ENCODE peak calls at places on chromosomes 2 and 18, in four cellular contexts. One of them, this sample, is unnamed.

GRCh38 chr2:86037141-86037794 is 68.4 kb downstream of the POLR1A start:
- DNase-seq in activated CD4-positive, alpha-beta T cell treated with anti-CD3 and anti-CD28 coated beads, Interleukin-2, amount 10 ng/mL, durations not matched to agents 7 days and 5 days: peak; percentile 31
- DNase-seq in ELR: peak; percentile 60
- DNase-seq in stimulated activated CD8-positive, alpha-beta memory T cell treated with anti-CD3 and anti-CD28 coated beads, Interleukin-2, amount 100 ng/mL, for 1 hour: no peak
- DNase-seq in this sample: no peak

GRCh38 chr2:163717993-163718680 is 17.7 kb downstream of the FIGN start:
- DNase-seq in activated CD4-positive, alpha-beta T cell treated with anti-CD3 and anti-CD28 coated beads, Interleukin-2, amount 10 ng/mL, durations not matched to agents 7 days and 5 days: no peak
- DNase-seq in ELR: no peak
- DNase-seq in stimulated activated CD8-positive, alpha-beta memory T cell treated with anti-CD3 and anti-CD28 coated beads, Interleukin-2, amount 100 ng/mL, for 1 hour: no peak
- DNase-seq in this sample: no peak

GRCh38 chr2:8087480-8087840 is 594.4 kb upstream of the ID2 start:
- DNase-seq in ELR: no peak
- DNase-seq in stimulated activated CD8-positive, alpha-beta memory T cell treated with anti-CD3 and anti-CD28 coated beads, Interleukin-2, amount 100 ng/mL, for 1 hour: no peak
- DNase-seq in activated CD4-positive, alpha-beta T cell treated with anti-CD3 and anti-CD28 coated beads, Interleukin-2, amount 10 ng/mL, durations not matched to agents 7 days and 5 days: no peak
- DNase-seq in this sample: no peak

GRCh38 chr2:109144271-109144670 is 15.3 kb downstream of the SH3RF3 start:
- DNase-seq in stimulated activated CD8-positive, alpha-beta memory T cell treated with anti-CD3 and anti-CD28 coated beads, Interleukin-2, amount 100 ng/mL, for 1 hour: no peak
- DNase-seq in activated CD4-positive, alpha-beta T cell treated with anti-CD3 and anti-CD28 coated beads, Interleukin-2, amount 10 ng/mL, durations not matched to agents 7 days and 5 days: peak; percentile 54
- DNase-seq in ELR: no peak
- DNase-seq in this sample: peak; percentile 63

GRCh38 chr2:100793220-100793619 is 26.7 kb upstream of the NPAS2 start:
- DNase-seq in ELR: no peak
- DNase-seq in stimulated activated CD8-positive, alpha-beta memory T cell treated with anti-CD3 and anti-CD28 coated beads, Interleukin-2, amount 100 ng/mL, for 1 hour: no peak
- DNase-seq in activated CD4-positive, alpha-beta T cell treated with anti-CD3 and anti-CD28 coated beads, Interleukin-2, amount 10 ng/mL, durations not matched to agents 7 days and 5 days: no peak
- DNase-seq in this sample: no peak

GRCh38 chr18:23225518-23225917 is 90.2 kb downstream of the CABLES1 start:
- DNase-seq in stimulated activated CD8-positive, alpha-beta memory T cell treated with anti-CD3 and anti-CD28 coated beads, Interleukin-2, amount 100 ng/mL, for 1 hour: no peak
- DNase-seq in activated CD4-positive, alpha-beta T cell treated with anti-CD3 and anti-CD28 coated beads, Interleukin-2, amount 10 ng/mL, durations not matched to agents 7 days and 5 days: no peak
- DNase-seq in ELR: peak; percentile 68
- DNase-seq in this sample: no peak

GRCh38 chr2:29606105-29606871 is 315.1 kb downstream of the ALK start:
- DNase-seq in activated CD4-positive, alpha-beta T cell treated with anti-CD3 and anti-CD28 coated beads, Interleukin-2, amount 10 ng/mL, durations not matched to agents 7 days and 5 days: no peak
- DNase-seq in ELR: peak; percentile 92
- DNase-seq in stimulated activated CD8-positive, alpha-beta memory T cell treated with anti-CD3 and anti-CD28 coated beads, Interleukin-2, amount 100 ng/mL, for 1 hour: no peak
- DNase-seq in this sample: no peak

GRCh38 chr2:47562548-47562947 is 159.6 kb downstream of the MSH2 start:
- DNase-seq in activated CD4-positive, alpha-beta T cell treated with anti-CD3 and anti-CD28 coated beads, Interleukin-2, amount 10 ng/mL, durations not matched to agents 7 days and 5 days: no peak
- DNase-seq in ELR: no peak
- DNase-seq in stimulated activated CD8-positive, alpha-beta memory T cell treated with anti-CD3 and anti-CD28 coated beads, Interleukin-2, amount 100 ng/mL, for 1 hour: no peak
- DNase-seq in this sample: no peak

GRCh38 chr2:234496442-234496834 is 443 bp downstream of the ARL4C start:
- DNase-seq in activated CD4-positive, alpha-beta T cell treated with anti-CD3 and anti-CD28 coated beads, Interleukin-2, amount 10 ng/mL, durations not matched to agents 7 days and 5 days: peak; percentile 58
- DNase-seq in ELR: no peak
- DNase-seq in stimulated activated CD8-positive, alpha-beta memory T cell treated with anti-CD3 and anti-CD28 coated beads, Interleukin-2, amount 100 ng/mL, for 1 hour: no peak
- DNase-seq in this sample: peak; percentile 49

GRCh38 chr2:46998551-46998950 is 82.9 kb upstream of the MCFD2 start:
- DNase-seq in stimulated activated CD8-positive, alpha-beta memory T cell treated with anti-CD3 and anti-CD28 coated beads, Interleukin-2, amount 100 ng/mL, for 1 hour: no peak
- DNase-seq in ELR: no peak
- DNase-seq in activated CD4-positive, alpha-beta T cell treated with anti-CD3 and anti-CD28 coated beads, Interleukin-2, amount 10 ng/mL, durations not matched to agents 7 days and 5 days: no peak
- DNase-seq in this sample: no peak

GRCh38 chr2:241817126-241817820 is 8.3 kb downstream of the NEU4 start:
- DNase-seq in activated CD4-positive, alpha-beta T cell treated with anti-CD3 and anti-CD28 coated beads, Interleukin-2, amount 10 ng/mL, durations not matched to agents 7 days and 5 days: no peak
- DNase-seq in stimulated activated CD8-positive, alpha-beta memory T cell treated with anti-CD3 and anti-CD28 coated beads, Interleukin-2, amount 100 ng/mL, for 1 hour: no peak
- DNase-seq in ELR: no peak
- DNase-seq in this sample: no peak

GRCh38 chr2:204608261-204608660 is 63.0 kb downstream of the PARD3B start:
- DNase-seq in activated CD4-positive, alpha-beta T cell treated with anti-CD3 and anti-CD28 coated beads, Interleukin-2, amount 10 ng/mL, durations not matched to agents 7 days and 5 days: no peak
- DNase-seq in ELR: no peak
- DNase-seq in stimulated activated CD8-positive, alpha-beta memory T cell treated with anti-CD3 and anti-CD28 coated beads, Interleukin-2, amount 100 ng/mL, for 1 hour: no peak
- DNase-seq in this sample: no peak

GRCh38 chr18:48137354-48138208 is 207.1 kb upstream of the SMAD2 start:
- DNase-seq in activated CD4-positive, alpha-beta T cell treated with anti-CD3 and anti-CD28 coated beads, Interleukin-2, amount 10 ng/mL, durations not matched to agents 7 days and 5 days: no peak
- DNase-seq in ELR: no peak
- DNase-seq in stimulated activated CD8-positive, alpha-beta memory T cell treated with anti-CD3 and anti-CD28 coated beads, Interleukin-2, amount 100 ng/mL, for 1 hour: no peak
- DNase-seq in this sample: no peak

GRCh38 chr18:55390898-55391297 is 197.1 kb downstream of the TCF4 start:
- DNase-seq in stimulated activated CD8-positive, alpha-beta memory T cell treated with anti-CD3 and anti-CD28 coated beads, Interleukin-2, amount 100 ng/mL, for 1 hour: no peak
- DNase-seq in activated CD4-positive, alpha-beta T cell treated with anti-CD3 and anti-CD28 coated beads, Interleukin-2, amount 10 ng/mL, durations not matched to agents 7 days and 5 days: no peak
- DNase-seq in ELR: no peak
- DNase-seq in this sample: no peak

GRCh38 chr18:62485684-62486083 is 37.1 kb upstream of the ZCCHC2 start:
- DNase-seq in stimulated activated CD8-positive, alpha-beta memory T cell treated with anti-CD3 and anti-CD28 coated beads, Interleukin-2, amount 100 ng/mL, for 1 hour: no peak
- DNase-seq in ELR: peak; percentile 93
- DNase-seq in activated CD4-positive, alpha-beta T cell treated with anti-CD3 and anti-CD28 coated beads, Interleukin-2, amount 10 ng/mL, durations not matched to agents 7 days and 5 days: no peak
- DNase-seq in this sample: no peak

GRCh38 chr2:121856358-121856757 is 100.9 kb downstream of the TSN start:
- DNase-seq in activated CD4-positive, alpha-beta T cell treated with anti-CD3 and anti-CD28 coated beads, Interleukin-2, amount 10 ng/mL, durations not matched to agents 7 days and 5 days: no peak
- DNase-seq in stimulated activated CD8-positive, alpha-beta memory T cell treated with anti-CD3 and anti-CD28 coated beads, Interleukin-2, amount 100 ng/mL, for 1 hour: no peak
- DNase-seq in ELR: no peak
- DNase-seq in this sample: no peak

GRCh38 chr2:100957971-100958653 is 44.0 kb upstream of the RPL31 start:
- DNase-seq in ELR: peak; percentile 56
- DNase-seq in stimulated activated CD8-positive, alpha-beta memory T cell treated with anti-CD3 and anti-CD28 coated beads, Interleukin-2, amount 100 ng/mL, for 1 hour: no peak
- DNase-seq in activated CD4-positive, alpha-beta T cell treated with anti-CD3 and anti-CD28 coated beads, Interleukin-2, amount 10 ng/mL, durations not matched to agents 7 days and 5 days: no peak
- DNase-seq in this sample: no peak

GRCh38 chr18:10755855-10756254 is 230.0 kb downstream of the NAPG start:
- DNase-seq in ELR: no peak
- DNase-seq in stimulated activated CD8-positive, alpha-beta memory T cell treated with anti-CD3 and anti-CD28 coated beads, Interleukin-2, amount 100 ng/mL, for 1 hour: no peak
- DNase-seq in activated CD4-positive, alpha-beta T cell treated with anti-CD3 and anti-CD28 coated beads, Interleukin-2, amount 10 ng/mL, durations not matched to agents 7 days and 5 days: no peak
- DNase-seq in this sample: no peak

GRCh38 chr18:12315911-12316310 is 7.9 kb downstream of the TUBB6 start:
- DNase-seq in stimulated activated CD8-positive, alpha-beta memory T cell treated with anti-CD3 and anti-CD28 coated beads, Interleukin-2, amount 100 ng/mL, for 1 hour: no peak
- DNase-seq in ELR: no peak
- DNase-seq in activated CD4-positive, alpha-beta T cell treated with anti-CD3 and anti-CD28 coated beads, Interleukin-2, amount 10 ng/mL, durations not matched to agents 7 days and 5 days: no peak
- DNase-seq in this sample: no peak

GRCh38 chr2:9003616-9004337 is at the start of gene MBOAT2:
- DNase-seq in stimulated activated CD8-positive, alpha-beta memory T cell treated with anti-CD3 and anti-CD28 coated beads, Interleukin-2, amount 100 ng/mL, for 1 hour: peak; percentile 59
- DNase-seq in activated CD4-positive, alpha-beta T cell treated with anti-CD3 and anti-CD28 coated beads, Interleukin-2, amount 10 ng/mL, durations not matched to agents 7 days and 5 days: peak; percentile 80
- DNase-seq in ELR: peak; percentile 89
- DNase-seq in this sample: peak; percentile 73

GRCh38 chr2:168120730-168121129 is 126.7 kb downstream of the STK39 start:
- DNase-seq in activated CD4-positive, alpha-beta T cell treated with anti-CD3 and anti-CD28 coated beads, Interleukin-2, amount 10 ng/mL, durations not matched to agents 7 days and 5 days: no peak
- DNase-seq in ELR: peak; percentile 38
- DNase-seq in stimulated activated CD8-positive, alpha-beta memory T cell treated with anti-CD3 and anti-CD28 coated beads, Interleukin-2, amount 100 ng/mL, for 1 hour: no peak
- DNase-seq in this sample: no peak

GRCh38 chr18:76573325-76574025 is 78.4 kb upstream of the ZNF516 start:
- DNase-seq in ELR: peak; percentile 86
- DNase-seq in activated CD4-positive, alpha-beta T cell treated with anti-CD3 and anti-CD28 coated beads, Interleukin-2, amount 10 ng/mL, durations not matched to agents 7 days and 5 days: no peak
- DNase-seq in stimulated activated CD8-positive, alpha-beta memory T cell treated with anti-CD3 and anti-CD28 coated beads, Interleukin-2, amount 100 ng/mL, for 1 hour: no peak
- DNase-seq in this sample: no peak

GRCh38 chr2:42741140-42741539 is 22.8 kb downstream of the OXER1 start:
- DNase-seq in ELR: no peak
- DNase-seq in stimulated activated CD8-positive, alpha-beta memory T cell treated with anti-CD3 and anti-CD28 coated beads, Interleukin-2, amount 100 ng/mL, for 1 hour: no peak
- DNase-seq in activated CD4-positive, alpha-beta T cell treated with anti-CD3 and anti-CD28 coated beads, Interleukin-2, amount 10 ng/mL, durations not matched to agents 7 days and 5 days: no peak
- DNase-seq in this sample: no peak

This sample was measured in CD4-positive, alpha-beta memory T cell.